ENCODE peak calls at places on chromosome 2, in four cellular contexts. R is activated CD8-positive, alpha-beta memory T cell treated with anti-CD3 and anti-CD28 coated beads for 48 hours; V is M059J; Q is A172. J is an unnamed sample.
A peak's percentile ranks its signal among the peaks of the same experiment; 100 is the strongest.

GRCh38 chr2:235692076-235692475 is 198.2 kb downstream of the AGAP1 start:
- DNase-seq in R (no peak), V (no peak), Q (no peak), J (no peak)

GRCh38 chr2:27705851-27706622 is 42.3 kb downstream of the SLC4A1AP start:
- DNase-seq in R (no peak), V (peak; percentile 97), Q (peak; percentile 98), J (no peak)

GRCh38 chr2:67612576-67612981 is 215.4 kb downstream of the ETAA1 start:
- DNase-seq in R (no peak), Q (no peak), V (no peak), J (no peak)

GRCh38 chr2:53235836-53236582 is 531.6 kb upstream of the CHAC2 start:
- DNase-seq in Q (peak; percentile 68), R (no peak), V (peak; percentile 40), J (no peak)

GRCh38 chr2:239518286-239519080 is 117.7 kb upstream of the HDAC4 start:
- DNase-seq in V (no peak), R (no peak), Q (no peak), J (no peak)

GRCh38 chr2:84038866-84039265 is 420.2 kb downstream of the SUCLG1 start:
- DNase-seq in Q (peak; percentile 21), R (no peak), V (peak; percentile 1), J (no peak)

GRCh38 chr2:97741251-97741650 is 27.9 kb downstream of the ZAP70 start:
- DNase-seq in R (no peak), V (no peak), Q (no peak), J (no peak)

GRCh38 chr2:39119732-39120520 is 925 bp downstream of the SOS1 start:
- DNase-seq in R (no peak), V (peak; percentile 70), Q (peak; percentile 37), J (no peak)

GRCh38 chr2:1750935-1751767 is 6.8 kb upstream of the PXDN start:
- DNase-seq in V (peak; percentile 80), Q (peak; percentile 86), R (no peak), J (no peak)

GRCh38 chr2:19574788-19575260 is 216.4 kb upstream of the OSR1 start:
- DNase-seq in V (peak; percentile 65), Q (peak; percentile 90), R (no peak), J (no peak)

J was measured in omental fat pad.